ENCODE peak calls at places on chromosomes 16 and 17, in six cellular contexts. L, G, I, Q, V and O are unnamed samples.

GRCh38 chr16:64152010-64152767 is 969.7 kb downstream of the CDH11 start:
- DNase-seq in L (no peak), G (no peak), I (no peak), Q (no peak), V (no peak), O (no peak)

GRCh38 chr17:49996495-49997255 is 1.7 kb upstream of the DLX3 start:
- DNase-seq in L (peak; percentile 44), G (peak; percentile 56), I (peak; percentile 66), Q (peak; percentile 63), V (no peak), O (peak; percentile 15)

GRCh38 chr17:37239690-37240344 is 136.0 kb upstream of the C17orf78 start:
- DNase-seq in L (peak; percentile 21), G (no peak), I (peak; percentile 18), Q (no peak), V (no peak), O (no peak)

GRCh38 chr17:39652635-39653315 is 12.4 kb upstream of the TCAP start:
- DNase-seq in L (no peak), G (no peak), I (no peak), Q (no peak), V (no peak), O (peak; percentile 75)

GRCh38 chr17:10126554-10127493 is 71.6 kb downstream of the GAS7 start:
- DNase-seq in L (no peak), G (no peak), I (no peak), Q (peak; percentile 37), V (no peak), O (no peak)

GRCh38 chr17:70073799-70074198 is 1.2 kb upstream of the KCNJ16 start:
- DNase-seq in L (no peak), G (no peak), I (no peak), Q (no peak), V (no peak), O (no peak)

GRCh38 chr16:74936902-74937560 is 47.9 kb downstream of the WDR59 start:
- DNase-seq in L (peak; percentile 15), G (no peak), I (no peak), Q (no peak), V (no peak), O (no peak)

GRCh38 chr17:77186141-77186604 is 45.4 kb downstream of the SEC14L1 start:
- DNase-seq in L (no peak), G (no peak), I (no peak), Q (peak; percentile 76), V (no peak), O (peak; percentile 18)

GRCh38 chr17:80441133-80441578 is 26.2 kb downstream of the ENDOV start:
- DNase-seq in L (no peak), G (no peak), I (peak; percentile 67), Q (peak; percentile 68), V (no peak), O (no peak)

GRCh38 chr17:46266656-46267544 is 28.0 kb upstream of the LRRC37A start:
- DNase-seq in L (peak; percentile 94), G (peak; percentile 89), I (peak; percentile 90), Q (peak; percentile 84), V (peak; percentile 72), O (peak; percentile 57)

GRCh38 chr17:784143-784542 is 2.0 kb downstream of the MRM3 start:
- DNase-seq in L (no peak), G (no peak), I (no peak), Q (no peak), V (no peak), O (no peak)

GRCh38 chr17:31216053-31216751 is 80.8 kb downstream of the OMG start:
- DNase-seq in L (peak; percentile 62), G (no peak), I (peak; percentile 16), Q (no peak), V (no peak), O (no peak)

GRCh38 chr17:77343031-77343866 is 202.5 kb downstream of the SEC14L1 start:
- DNase-seq in L (no peak), G (peak; percentile 20), I (no peak), Q (peak; percentile 8), V (no peak), O (no peak)

GRCh38 chr16:81616321-81617020 is 162.6 kb upstream of the PLCG2 start:
- DNase-seq in L (no peak), G (no peak), I (no peak), Q (peak; percentile 69), V (no peak), O (no peak)

GRCh38 chr16:80226499-80226898 is 314.3 kb upstream of the DYNLRB2 start:
- DNase-seq in L (no peak), G (no peak), I (no peak), Q (no peak), V (no peak), O (no peak)

GRCh38 chr17:42814633-42815399 is 9.3 kb downstream of the BECN1 start:
- DNase-seq in L (no peak), G (no peak), I (no peak), Q (no peak), V (no peak), O (no peak)

GRCh38 chr16:31876955-31877828 is 3.6 kb downstream of the ZNF267 start:
- DNase-seq in L (peak; percentile 46), G (no peak), I (peak; percentile 77), Q (no peak), V (no peak), O (no peak)

GRCh38 chr17:44916059-44916780 is 920 bp upstream of the GFAP start:
- DNase-seq in L (no peak), G (no peak), I (no peak), Q (no peak), V (no peak), O (no peak)

GRCh38 chr16:85835956-85836705 is 36.6 kb downstream of the COX4I1 start:
- DNase-seq in L (no peak), G (no peak), I (no peak), Q (no peak), V (no peak), O (no peak)

GRCh38 chr16:1351582-1352362 is at the start of the genes GNPTG and TSR3:
- DNase-seq in L (peak; percentile 90), G (peak; percentile 83), I (peak; percentile 71), Q (peak; percentile 84), V (peak; percentile 79), O (no peak)

GRCh38 chr17:63911657-63912100 is 621 bp upstream of the CSHL1 start:
- DNase-seq in L (peak; percentile 41), G (no peak), I (peak; percentile 61), Q (peak; percentile 63), V (no peak), O (peak; percentile 22)

GRCh38 chr17:43917348-43918025 is 10.2 kb upstream of the MPP2 start:
- DNase-seq in L (peak; percentile 43), G (no peak), I (no peak), Q (no peak), V (no peak), O (no peak)

GRCh38 chr17:38705803-38706624 is 941 bp downstream of the MLLT6 start:
- DNase-seq in L (peak; percentile 56), G (no peak), I (peak; percentile 59), Q (peak; percentile 57), V (peak; percentile 45), O (peak; percentile 24)

GRCh38 chr16:86597880-86598606 is 19.7 kb downstream of the FOXL1 start:
- DNase-seq in L (no peak), G (no peak), I (no peak), Q (no peak), V (no peak), O (no peak)

GRCh38 chr17:67558740-67559380 is 158.9 kb upstream of the NOL11 start:
- DNase-seq in L (no peak), G (no peak), I (no peak), Q (peak; percentile 68), V (no peak), O (no peak)

GRCh38 chr17:74863420-74864296 is 4.0 kb upstream of the GRIN2C start:
- DNase-seq in L (peak; percentile 40), G (no peak), I (no peak), Q (peak; percentile 38), V (no peak), O (no peak)

GRCh38 chr16:4404247-4404966 is 12.0 kb downstream of the CORO7 start:
- DNase-seq in L (peak; percentile 77), G (no peak), I (no peak), Q (peak; percentile 61), V (no peak), O (peak; percentile 77)

GRCh38 chr17:71821512-71821911 is 299.3 kb upstream of the SOX9 start:
- DNase-seq in L (no peak), G (no peak), I (no peak), Q (no peak), V (no peak), O (no peak)

GRCh38 chr16:9661336-9661735 is 520.9 kb downstream of the GRIN2A start:
- DNase-seq in L (no peak), G (no peak), I (no peak), Q (no peak), V (no peak), O (no peak)

GRCh38 chr16:68823401-68823800 is 19.9 kb upstream of the TANGO6 start:
- DNase-seq in L (no peak), G (no peak), I (peak; percentile 40), Q (no peak), V (peak; percentile 57), O (no peak)

GRCh38 chr17:42097691-42098661 is at the start of gene ZNF385C:
- DNase-seq in L (no peak), G (no peak), I (no peak), Q (no peak), V (no peak), O (no peak)

GRCh38 chr17:47869114-47869513 is 18.2 kb upstream of the SP6 start:
- DNase-seq in L (no peak), G (no peak), I (no peak), Q (no peak), V (no peak), O (no peak)
- H3K27ac ChIP-seq in L (no peak overlapping the region), G (no peak overlapping the region), I (no peak overlapping the region), Q (no peak overlapping the region), V (no peak overlapping the region), O (no peak overlapping the region)

GRCh38 chr16:48164907-48165715 is 9.3 kb upstream of the ABCC12 start:
- DNase-seq in L (peak; percentile 83), G (peak; percentile 79), I (peak; percentile 81), Q (peak; percentile 80), V (peak; percentile 47), O (peak; percentile 61)
- H3K27ac ChIP-seq in L (peak overlapping the region; percentile 91), G (peak overlapping the region; percentile 20), I (no peak overlapping the region), Q (no peak overlapping the region), V (peak overlapping the region; percentile 40), O (no peak overlapping the region)

GRCh38 chr17:16930571-16931317 is 41.2 kb downstream of the TNFRSF13B start:
- DNase-seq in L (no peak), G (no peak), I (no peak), Q (no peak), V (no peak), O (no peak)
- H3K27ac ChIP-seq in L (no peak overlapping the region), G (no peak overlapping the region), I (no peak overlapping the region), Q (no peak overlapping the region), V (no peak overlapping the region), O (no peak overlapping the region)

DNA sequence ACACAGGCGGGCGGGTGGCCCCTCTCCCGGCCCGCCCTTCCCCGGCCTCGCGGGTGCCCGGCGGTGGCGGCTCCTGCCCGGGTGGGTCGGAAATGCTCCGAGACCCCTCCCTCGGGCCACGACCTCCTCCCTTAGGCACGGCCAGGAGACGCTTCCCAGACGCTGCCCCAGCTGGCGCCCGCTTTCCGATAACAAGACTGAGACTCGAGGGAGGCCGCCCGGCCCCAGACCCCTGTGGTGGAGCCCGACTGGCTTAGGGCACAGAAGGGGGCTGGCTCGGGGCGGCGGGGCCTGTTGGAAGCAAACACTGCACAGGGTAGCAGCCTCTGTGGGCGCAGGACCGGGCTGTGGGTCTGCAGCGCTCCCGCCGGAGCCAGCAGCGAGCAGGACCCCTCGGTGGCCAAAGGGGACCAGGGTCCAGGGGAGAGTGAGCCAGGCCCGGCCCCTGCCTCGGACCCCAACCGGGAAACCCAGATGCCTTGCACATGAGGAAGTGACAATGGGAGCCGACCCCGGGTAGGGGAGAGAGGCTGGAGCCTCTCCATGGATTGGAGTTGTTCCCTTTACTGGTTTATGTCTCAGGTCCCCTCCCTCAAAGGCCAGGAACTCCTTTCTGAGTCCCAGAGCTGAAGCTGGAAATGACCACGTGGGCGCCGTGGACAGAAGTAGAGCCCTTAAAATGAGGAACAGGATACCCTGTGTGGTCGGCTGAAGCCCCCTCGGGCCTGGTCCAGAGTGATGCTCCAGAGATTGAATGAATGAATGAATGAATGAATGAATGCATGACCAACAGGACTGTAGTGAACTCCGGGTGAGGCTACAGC is 19.8 kb upstream of the ADCY7 start:
- DNase-seq in L (no peak), G (no peak), I (no peak), Q (no peak), V (peak; percentile 13), O (no peak)
- H3K27ac ChIP-seq in L (peak overlapping the region; percentile 89), G (peak overlapping the region; percentile 54), I (peak overlapping the region; percentile 86), Q (no peak overlapping the region), V (no peak overlapping the region), O (no peak overlapping the region)